ENCODE peak calls at places on chromosomes 5 and 9, in five cellular contexts. I, K, W, X and H are unnamed samples. For H3K4me1, the result is how much of the 10 kb centered on the place peaks cover.

GRCh38 chr9:99911600-99911999 is 5.1 kb downstream of the STX17 start:
- DNase-seq in I (no peak), K (no peak), W (no peak), X (no peak), H (no peak)

GRCh38 chr5:35230043-35230611 is at the start of gene PRLR:
- DNase-seq in I (peak), K (peak), W (peak), X (peak), H (no peak)

GRCh38 chr5:180823938-180824629 is 21.5 kb upstream of the MGAT1 start:
- DNase-seq in I (peak), K (no peak), W (no peak), X (no peak), H (no peak)

GRCh38 chr9:121556580-121556979 is 56.9 kb upstream of the GGTA1 start:
- DNase-seq in I (no peak), K (peak), W (peak), X (no peak), H (no peak)

GRCh38 chr5:68459093-68459492 is 243.5 kb downstream of the PIK3R1 start:
- DNase-seq in I (no peak), K (no peak), W (no peak), X (no peak), H (no peak)

GRCh38 chr5:62167651-62168050 is 138.4 kb upstream of the KIF2A start:
- DNase-seq in I (no peak), K (no peak), W (no peak), X (no peak), H (no peak)

GRCh38 chr5:122173484-122174191 is 44.3 kb downstream of the ZNF474 start:
- DNase-seq in I (no peak), K (no peak), W (no peak), X (no peak), H (no peak)

GRCh38 chr5:8456846-8457186 is 587.9 kb downstream of the MTRR start:
- DNase-seq in I (no peak), K (no peak), W (no peak), X (no peak), H (no peak)

GRCh38 chr5:83715316-83716060 is 5.2 kb downstream of the HAPLN1 start:
- DNase-seq in I (no peak), K (no peak), W (peak), X (no peak), H (no peak)

GRCh38 chr9:98989036-98990000 is 45.6 kb downstream of the COL15A1 start:
- DNase-seq in I (no peak), K (peak), W (peak), X (peak), H (no peak)

GRCh38 chr5:24633705-24634325 is 11.0 kb downstream of the CDH10 start:
- DNase-seq in I (no peak), K (peak), W (peak), X (no peak), H (peak)

GRCh38 chr5:127002390-127002789 is 28.0 kb downstream of the MARCHF3 start:
- DNase-seq in I (no peak), K (peak), W (no peak), X (no peak), H (no peak)

GRCh38 chr5:14663734-14664269 is 716 bp upstream of the OTULIN start:
- DNase-seq in I (no peak), K (no peak), W (no peak), X (no peak), H (no peak)

GRCh38 chr5:150485770-150486401 is 22.0 kb upstream of the NDST1 start:
- DNase-seq in I (peak), K (peak), W (peak), X (peak), H (peak)

GRCh38 chr5:34791761-34792244 is 47.2 kb upstream of the TTC23L start:
- DNase-seq in I (no peak), K (peak), W (peak), X (no peak), H (no peak)

GRCh38 chr9:69671904-69672827 is at the start of gene APBA1:
- DNase-seq in I (peak), K (peak), W (peak), X (peak), H (peak)

GRCh38 chr5:94900006-94900505 is 281.6 kb downstream of the SLF1 start:
- DNase-seq in I (no peak), K (no peak), W (no peak), X (no peak), H (no peak)

GRCh38 chr5:95823738-95824609 is 1.4 kb upstream of the GLRX start:
- DNase-seq in I (no peak), K (peak), W (peak), X (peak), H (no peak)

GRCh38 chr5:171428849-171429542 is 9.5 kb downstream of the FGF18 start:
- DNase-seq in I (no peak), K (no peak), W (no peak), X (no peak), H (no peak)

GRCh38 chr5:132008961-132009680 is 2.3 kb downstream of the ACSL6 start:
- DNase-seq in I (no peak), K (no peak), W (peak), X (no peak), H (no peak)

GRCh38 chr9:98869866-98870265 is 62.4 kb downstream of the GALNT12 start:
- DNase-seq in I (no peak), K (no peak), W (no peak), X (no peak), H (no peak)

GRCh38 chr5:93257616-93258015 is 323.4 kb downstream of the NR2F1-AS1 start:
- DNase-seq in I (no peak), K (peak), W (no peak), X (no peak), H (no peak)

GRCh38 chr5:74042559-74043357 is 416.8 kb downstream of the ARHGEF28 start:
- DNase-seq in I (no peak), K (peak), W (peak), X (no peak), H (no peak)

GRCh38 chr9:14910178-14910805 is at the start of gene FREM1:
- DNase-seq in I (peak), K (peak), W (peak), X (peak), H (peak)

GRCh38 chr5:143349127-143349526 is 54.4 kb downstream of the NR3C1 start:
- DNase-seq in I (no peak), K (no peak), W (no peak), X (no peak), H (no peak)

GRCh38 chr9:134289241-134289875 is 36.9 kb upstream of the RXRA start:
- DNase-seq in I (no peak), K (no peak), W (no peak), X (no peak), H (no peak)

GRCh38 chr9:124450241-124450924 is at the start of gene ADGRD2:
- DNase-seq in I (peak), K (peak), W (no peak), X (peak), H (peak)

GRCh38 chr5:111126896-111127295 is 34.7 kb downstream of the WDR36 start:
- DNase-seq in I (no peak), K (no peak), W (peak), X (no peak), H (no peak)

GRCh38 chr9:90969021-90969675 is 167.5 kb downstream of the SYK start:
- DNase-seq in I (no peak), K (no peak), W (no peak), X (no peak), H (no peak)

GRCh38 chr9:124480621-124480981 is 26.6 kb downstream of the NR5A1 start:
- DNase-seq in I (peak), K (peak), W (peak), X (peak), H (no peak)

GRCh38 chr5:148805323-148806290 is 20.8 kb upstream of the ADRB2 start:
- DNase-seq in I (no peak), K (peak), W (no peak), X (no peak), H (no peak)

GRCh38 chr5:160452721-160453263 is 31.1 kb downstream of the PTTG1 start:
- DNase-seq in I (peak), K (no peak), W (no peak), X (no peak), H (no peak)

GRCh38 chr5:160449458-160449857 is 27.8 kb downstream of the PTTG1 start:
- DNase-seq in I (peak), K (no peak), W (no peak), X (no peak), H (no peak)

GRCh38 chr5:160451281-160451680 is 29.6 kb downstream of the PTTG1 start:
- DNase-seq in I (no peak), K (no peak), W (no peak), X (no peak), H (no peak)

GRCh38 chr5:160448886-160449285 is 27.2 kb downstream of the PTTG1 start:
- DNase-seq in I (no peak), K (no peak), W (no peak), X (no peak), H (no peak)

DNA sequence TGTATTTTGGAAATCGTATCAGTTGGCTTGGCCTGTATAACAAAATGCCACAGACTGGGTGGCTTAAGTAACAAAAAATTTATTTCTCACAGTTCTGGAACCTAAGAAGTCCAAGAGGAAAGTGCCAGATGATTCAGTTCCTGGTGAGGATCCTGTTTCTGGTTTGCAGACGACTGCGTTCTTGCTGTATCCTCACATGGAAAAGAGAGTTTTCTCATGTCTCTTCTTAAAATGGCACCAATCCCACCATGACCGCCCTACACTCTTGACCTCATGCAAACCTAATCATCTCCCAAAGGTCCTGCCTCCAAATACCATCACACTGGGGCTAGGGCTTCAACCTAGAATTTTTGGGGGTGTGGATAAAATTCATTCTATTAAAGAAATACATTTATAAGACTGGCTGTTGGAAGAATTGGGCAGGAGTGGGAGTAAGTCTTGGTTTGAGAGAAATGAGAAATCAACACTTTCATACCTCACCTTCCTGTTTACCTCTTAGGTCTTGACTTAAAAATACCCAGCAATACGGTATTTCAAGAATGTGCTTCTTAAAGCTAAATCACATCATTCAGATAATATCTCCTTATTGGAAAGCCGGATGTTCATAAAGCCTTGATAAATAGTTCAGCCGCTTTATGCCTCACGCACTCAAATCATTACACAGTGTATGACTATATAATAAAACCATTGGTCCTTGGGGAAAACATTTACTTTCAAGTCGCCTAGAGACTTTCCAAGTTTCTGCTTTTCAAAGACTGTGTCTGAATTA is 28.7 kb downstream of the PTTG1 start:
- DNase-seq in I (no peak), K (no peak), W (no peak), X (no peak), H (no peak)
- H2BK12ac ChIP-seq in I (no peak), K (no peak), W (no peak), X (no peak), H (no peak)

DNA sequence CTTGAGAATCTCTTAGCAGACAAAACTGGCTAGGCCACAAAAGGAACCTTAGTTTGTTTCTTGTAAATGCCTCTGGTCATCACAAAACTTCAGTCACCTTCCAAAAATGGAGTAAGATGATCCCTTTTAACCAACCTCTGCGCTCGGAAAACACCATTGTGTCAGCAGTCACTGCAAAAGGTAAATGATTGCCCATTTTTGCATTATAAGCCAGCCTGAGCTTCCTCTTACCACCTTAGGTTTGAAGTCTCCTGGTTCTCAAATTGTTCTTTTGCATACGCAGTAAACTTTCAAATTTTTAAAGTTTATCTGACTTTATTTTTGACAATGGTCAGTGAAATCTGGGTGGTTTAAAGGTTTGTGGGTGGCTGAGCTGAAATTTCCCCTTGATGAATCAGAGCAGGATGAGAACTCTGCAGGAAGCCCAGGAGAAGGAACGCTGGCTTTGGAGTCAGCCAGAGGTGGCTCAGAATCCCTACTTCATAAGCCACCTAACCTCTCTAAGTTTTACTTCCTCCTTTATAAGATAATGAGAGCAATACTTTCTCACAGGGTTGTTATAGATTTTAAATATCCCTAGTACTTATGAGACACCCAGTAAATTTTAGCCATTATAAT is 131.4 kb downstream of the MED10 start:
- DNase-seq in I (no peak), K (no peak), W (no peak), X (no peak), H (no peak)
- H3K4me1 ChIP-seq in I (under half), K (under half), W (under half), X (under half), H (under half)

GRCh38 chr5:175802361-175802760 is 69.0 kb upstream of the CPLX2 start:
- DNase-seq in I (no peak), K (no peak), W (no peak), X (no peak), H (no peak)
- H2BK12ac ChIP-seq in I (no peak), K (no peak), W (no peak), X (no peak), H (no peak)

DNA sequence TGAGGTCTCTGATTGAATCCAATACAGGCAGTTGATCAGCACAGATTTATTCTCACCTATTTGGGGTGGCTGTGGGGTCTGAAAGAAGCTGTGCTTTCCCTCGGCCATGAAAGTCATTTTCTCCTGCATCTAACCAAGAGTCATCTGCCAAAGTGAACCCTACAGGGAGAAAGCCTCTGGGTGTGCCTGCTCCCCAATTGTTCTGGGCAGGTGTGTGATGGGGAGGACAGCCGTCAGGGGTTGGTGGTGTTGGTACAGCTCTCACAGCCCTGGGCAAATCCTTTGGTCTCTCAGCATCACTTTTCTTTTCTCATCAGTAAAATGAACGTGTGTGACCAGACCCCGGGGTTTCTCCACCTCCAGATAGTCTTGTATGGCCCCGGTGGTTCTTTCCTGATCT is 2.5 kb downstream of the PHF2 start:
- DNase-seq in I (no peak), K (no peak), W (no peak), X (no peak), H (no peak)
- H3K4me1 ChIP-seq in I (under half), K (under half), W (under half), X (under half), H (under half)